ENCODE peak calls at places on chromosomes 2 and 18, in five cellular contexts. One of them, this sample, is unnamed.
A peak's percentile ranks its signal among the peaks of the same experiment; 100 is the strongest.

GRCh38 chr2:74383254-74383653 is 3.1 kb upstream of the DCTN1 start:
- DNase-seq in A673: no peak
- DNase-seq in Panc1: no peak
- DNase-seq in keratinocyte: no peak
- DNase-seq in Peyer's patch: no peak
- DNase-seq in this sample: no peak

GRCh38 chr2:146874260-146874658 is 970.6 kb upstream of the ACVR2A start:
- DNase-seq in keratinocyte: peak; percentile 77
- DNase-seq in Peyer's patch: no peak
- DNase-seq in Panc1: no peak
- DNase-seq in A673: peak; percentile 57
- DNase-seq in this sample: no peak

GRCh38 chr2:48414980-48415764 is 114.8 kb upstream of the STON1 start:
- DNase-seq in keratinocyte: no peak
- DNase-seq in A673: no peak
- DNase-seq in Panc1: no peak
- DNase-seq in Peyer's patch: no peak
- DNase-seq in this sample: peak; percentile 71

GRCh38 chr2:46942143-46942526 is 26.5 kb upstream of the MCFD2 start:
- DNase-seq in A673: no peak
- DNase-seq in keratinocyte: no peak
- DNase-seq in Panc1: no peak
- DNase-seq in Peyer's patch: peak; percentile 86
- DNase-seq in this sample: peak; percentile 81

GRCh38 chr2:15363734-15364133 is 197.4 kb downstream of the NBAS start:
- DNase-seq in Panc1: no peak
- DNase-seq in keratinocyte: no peak
- DNase-seq in A673: no peak
- DNase-seq in Peyer's patch: no peak
- DNase-seq in this sample: no peak

GRCh38 chr18:48670751-48671560 is 132.1 kb downstream of the CTIF start:
- DNase-seq in keratinocyte: no peak
- DNase-seq in A673: no peak
- DNase-seq in Peyer's patch: no peak
- DNase-seq in Panc1: no peak
- DNase-seq in this sample: peak; percentile 36

GRCh38 chr2:193469251-193469650 is 1274.5 kb upstream of the TMEFF2 start:
- DNase-seq in Panc1: no peak
- DNase-seq in Peyer's patch: no peak
- DNase-seq in keratinocyte: no peak
- DNase-seq in A673: no peak
- DNase-seq in this sample: no peak

GRCh38 chr18:2083691-2084090 is 487.6 kb downstream of the METTL4 start:
- DNase-seq in Peyer's patch: no peak
- DNase-seq in A673: peak; percentile 2
- DNase-seq in keratinocyte: no peak
- DNase-seq in Panc1: no peak
- DNase-seq in this sample: no peak

GRCh38 chr2:37771600-37772088 is 100.2 kb upstream of the CDC42EP3 start:
- DNase-seq in A673: no peak
- DNase-seq in Panc1: no peak
- DNase-seq in keratinocyte: no peak
- DNase-seq in Peyer's patch: no peak
- DNase-seq in this sample: no peak

GRCh38 chr2:23330214-23330613 is 54.8 kb upstream of the KLHL29 start:
- DNase-seq in Peyer's patch: no peak
- DNase-seq in A673: peak; percentile 40
- DNase-seq in Panc1: no peak
- DNase-seq in keratinocyte: no peak
- DNase-seq in this sample: no peak

GRCh38 chr18:60044290-60045006 is 144.7 kb downstream of the PMAIP1 start:
- DNase-seq in Panc1: no peak
- DNase-seq in Peyer's patch: no peak
- DNase-seq in A673: peak; percentile 51
- DNase-seq in keratinocyte: no peak
- DNase-seq in this sample: no peak

GRCh38 chr2:3730646-3731045 is 27.3 kb downstream of the DCDC2C start:
- DNase-seq in A673: peak; percentile 33
- DNase-seq in keratinocyte: peak; percentile 17
- DNase-seq in Panc1: no peak
- DNase-seq in Peyer's patch: no peak
- DNase-seq in this sample: no peak

GRCh38 chr2:120892967-120893667 is 157.4 kb downstream of the GLI2 start:
- DNase-seq in A673: no peak
- DNase-seq in Panc1: no peak
- DNase-seq in keratinocyte: no peak
- DNase-seq in Peyer's patch: no peak
- DNase-seq in this sample: no peak

GRCh38 chr18:5543854-5544389 is at the start of gene EPB41L3:
- DNase-seq in Peyer's patch: peak; percentile 51
- DNase-seq in Panc1: no peak
- DNase-seq in keratinocyte: no peak
- DNase-seq in A673: no peak
- DNase-seq in this sample: peak; percentile 78

GRCh38 chr18:10892801-10893595 is 256.4 kb downstream of the PIEZO2 start:
- DNase-seq in A673: peak; percentile 15
- DNase-seq in Peyer's patch: no peak
- DNase-seq in keratinocyte: no peak
- DNase-seq in Panc1: no peak
- DNase-seq in this sample: no peak

GRCh38 chr18:36828157-36828629 is 609 bp downstream of the TPGS2 start:
- DNase-seq in keratinocyte: no peak
- DNase-seq in A673: peak; percentile 33
- DNase-seq in Panc1: no peak
- DNase-seq in Peyer's patch: no peak
- DNase-seq in this sample: no peak

GRCh38 chr18:79596451-79597175 is 83.0 kb upstream of the CTDP1 start:
- DNase-seq in Peyer's patch: no peak
- DNase-seq in A673: no peak
- DNase-seq in keratinocyte: no peak
- DNase-seq in Panc1: no peak
- DNase-seq in this sample: peak; percentile 40

GRCh38 chr18:45974088-45974536 is 7.0 kb upstream of the EPG5 start:
- DNase-seq in A673: peak; percentile 82
- DNase-seq in Peyer's patch: peak; percentile 88
- DNase-seq in Panc1: no peak
- DNase-seq in keratinocyte: peak; percentile 48
- DNase-seq in this sample: no peak

GRCh38 chr2:133829686-133830085 is 261.4 kb upstream of the NCKAP5 start:
- DNase-seq in A673: no peak
- DNase-seq in keratinocyte: no peak
- DNase-seq in Panc1: no peak
- DNase-seq in Peyer's patch: no peak
- DNase-seq in this sample: no peak

GRCh38 chr2:46051103-46051502 is 246.1 kb upstream of the EPAS1 start:
- DNase-seq in Peyer's patch: no peak
- DNase-seq in A673: no peak
- DNase-seq in keratinocyte: no peak
- DNase-seq in Panc1: no peak
- DNase-seq in this sample: no peak

GRCh38 chr18:70422061-70422965 is 133.5 kb downstream of the SOCS6 start:
- DNase-seq in Peyer's patch: peak; percentile 89
- DNase-seq in Panc1: peak; percentile 85
- DNase-seq in A673: no peak
- DNase-seq in keratinocyte: peak; percentile 64
- DNase-seq in this sample: peak; percentile 90

GRCh38 chr2:237553959-237554358 is 12.4 kb upstream of the PRLH start:
- DNase-seq in A673: no peak
- DNase-seq in Peyer's patch: no peak
- DNase-seq in keratinocyte: no peak
- DNase-seq in Panc1: no peak
- DNase-seq in this sample: peak; percentile 5

GRCh38 chr2:237550057-237550415 is 16.3 kb upstream of the PRLH start:
- DNase-seq in keratinocyte: no peak
- DNase-seq in A673: no peak
- DNase-seq in Peyer's patch: no peak
- DNase-seq in Panc1: no peak
- DNase-seq in this sample: no peak

GRCh38 chr2:237555560-237555959 is 10.8 kb upstream of the PRLH start:
- DNase-seq in A673: no peak
- DNase-seq in Peyer's patch: no peak
- DNase-seq in Panc1: no peak
- DNase-seq in keratinocyte: no peak
- DNase-seq in this sample: no peak

GRCh38 chr2:237551071-237551574 is 15.3 kb upstream of the PRLH start:
- DNase-seq in keratinocyte: no peak
- DNase-seq in Panc1: no peak
- DNase-seq in A673: no peak
- DNase-seq in Peyer's patch: no peak
- DNase-seq in this sample: no peak

DNA sequence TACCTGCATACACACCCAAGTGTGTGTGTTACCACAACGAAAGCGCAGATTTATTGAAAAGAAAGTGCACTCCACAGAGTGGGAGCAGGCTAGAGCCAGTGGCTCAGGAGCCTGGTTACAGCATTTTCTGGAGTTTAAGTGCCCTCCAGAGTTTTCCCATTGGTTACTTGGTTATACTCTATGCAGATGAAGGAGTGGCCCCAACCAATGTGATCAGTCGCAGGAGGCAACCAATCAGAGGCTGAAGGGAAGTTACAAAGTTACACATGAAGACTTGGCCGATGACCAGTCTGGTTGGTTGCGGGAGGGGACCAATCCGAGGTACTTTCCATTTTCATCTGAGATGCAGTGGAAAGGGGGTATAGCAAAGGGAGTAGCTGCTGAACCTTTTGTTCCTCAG is 13.5 kb upstream of the PRLH start:
- DNase-seq in Panc1: no peak
- DNase-seq in Peyer's patch: no peak
- DNase-seq in keratinocyte: no peak
- DNase-seq in A673: peak; percentile 17
- DNase-seq in this sample: no peak
- H3K27ac ChIP-seq in Panc1: no peak overlapping the region
- H3K27ac ChIP-seq in Peyer's patch: no peak overlapping the region
- H3K27ac ChIP-seq in keratinocyte: no peak overlapping the region
- H3K27ac ChIP-seq in A673: no peak overlapping the region
- H3K27ac ChIP-seq in this sample: no peak overlapping the region

GRCh38 chr2:239644016-239644415 is 243.2 kb upstream of the HDAC4 start:
- DNase-seq in Panc1: no peak
- DNase-seq in keratinocyte: no peak
- DNase-seq in Peyer's patch: no peak
- DNase-seq in A673: peak; percentile 48
- DNase-seq in this sample: no peak
- H3K9me3 ChIP-seq in Panc1: no peaks in the 10 kb centered on the region
- H3K9me3 ChIP-seq in keratinocyte: peaks cover 6% of the 10 kb centered on the region
- H3K9me3 ChIP-seq in Peyer's patch: no peaks in the 10 kb centered on the region
- H3K9me3 ChIP-seq in A673: no peaks in the 10 kb centered on the region
- H3K9me3 ChIP-seq in this sample: no peaks in the 10 kb centered on the region

GRCh38 chr2:42494434-42495233 is 852 bp upstream of the KCNG3 start:
- DNase-seq in keratinocyte: peak; percentile 50
- DNase-seq in A673: peak; percentile 83
- DNase-seq in Panc1: peak; percentile 83
- DNase-seq in Peyer's patch: peak; percentile 89
- DNase-seq in this sample: peak; percentile 75

GRCh38 chr2:42493885-42494433 is at the start of gene KCNG3:
- DNase-seq in Panc1: no peak
- DNase-seq in A673: peak; percentile 82
- DNase-seq in keratinocyte: no peak
- DNase-seq in Peyer's patch: peak; percentile 78
- DNase-seq in this sample: peak; percentile 87

GRCh38 chr2:42493468-42493884 is 306 bp downstream of the KCNG3 start:
- DNase-seq in Panc1: no peak
- DNase-seq in Peyer's patch: no peak
- DNase-seq in keratinocyte: no peak
- DNase-seq in A673: no peak
- DNase-seq in this sample: no peak

GRCh38 chr2:42495611-42496010 is 1.8 kb upstream of the KCNG3 start:
- DNase-seq in Peyer's patch: peak; percentile 9
- DNase-seq in A673: no peak
- DNase-seq in keratinocyte: no peak
- DNase-seq in Panc1: no peak
- DNase-seq in this sample: no peak

DNA sequence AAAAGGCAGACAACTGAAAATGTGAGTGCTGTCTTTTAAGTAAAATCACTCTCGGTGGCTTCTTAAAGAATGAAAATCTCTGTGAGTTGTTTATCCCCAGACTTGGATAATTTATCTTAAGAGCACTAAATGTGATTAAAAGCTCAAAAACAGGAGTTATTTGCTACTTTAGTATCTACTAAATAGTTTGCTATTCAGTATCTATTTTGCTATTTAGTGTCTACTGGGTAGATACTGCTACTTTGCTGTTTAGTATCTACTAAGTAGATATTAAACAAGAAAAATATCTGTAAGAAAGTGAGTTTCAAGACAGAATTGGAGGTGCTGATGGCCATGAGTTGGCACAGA is 1.4 kb upstream of the KCNG3 start:
- DNase-seq in A673: no peak
- DNase-seq in Peyer's patch: no peak
- DNase-seq in keratinocyte: no peak
- DNase-seq in Panc1: no peak
- DNase-seq in this sample: no peak
- TF ChIP-seq CTCF in A673: no peak
- TF ChIP-seq CTCF in Peyer's patch: no peak
- TF ChIP-seq CTCF in keratinocyte: no peak
- TF ChIP-seq CTCF in Panc1: no peak
- TF ChIP-seq CTCF in this sample: no peak

DNA sequence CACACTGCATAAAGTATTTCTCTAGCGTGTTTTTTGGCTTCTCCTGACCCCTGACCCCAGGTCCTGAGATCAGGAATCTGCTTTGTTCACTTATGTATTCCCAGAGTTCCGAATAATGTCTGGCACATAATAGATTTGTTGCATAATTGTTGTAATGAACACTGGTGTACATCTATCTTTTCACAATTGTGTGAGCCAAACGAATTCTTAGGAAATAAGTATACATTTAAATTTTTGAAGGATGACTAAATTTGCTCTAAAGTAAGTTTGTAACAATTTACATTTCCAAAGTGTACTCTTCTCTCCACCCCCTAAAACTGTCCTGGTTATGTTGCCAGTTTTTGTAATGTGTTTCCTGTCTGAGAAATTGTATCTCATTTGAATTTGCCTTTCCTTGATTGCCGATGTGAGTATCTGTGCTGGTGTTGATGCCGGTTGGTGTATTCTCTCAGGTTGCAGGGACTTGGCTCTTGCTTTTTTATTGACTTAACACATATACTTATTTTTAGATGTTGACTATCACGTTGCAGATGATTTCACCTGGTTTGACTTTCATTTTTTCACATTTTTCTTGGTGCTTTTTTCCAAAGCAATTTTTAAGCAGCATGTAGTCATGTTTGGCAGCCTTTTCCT is 16.1 kb upstream of the FARP2 start:
- DNase-seq in Peyer's patch: no peak
- DNase-seq in A673: no peak
- DNase-seq in Panc1: no peak
- DNase-seq in keratinocyte: no peak
- DNase-seq in this sample: no peak
- H3K27ac ChIP-seq in Peyer's patch: no peak overlapping the region
- H3K27ac ChIP-seq in A673: no peak overlapping the region
- H3K27ac ChIP-seq in Panc1: no peak overlapping the region
- H3K27ac ChIP-seq in keratinocyte: no peak overlapping the region
- H3K27ac ChIP-seq in this sample: no peak overlapping the region